ENCODE peak calls at places on chromosome 9, in five cellular contexts. One of them, this sample, is unnamed.

GRCh38 chr9:114861922-114862605 is 56.2 kb upstream of the TNFSF15 start:
- DNase-seq in MM.1S: no peak
- DNase-seq in GM23338: no peak
- DNase-seq in astrocyte: peak; percentile 20
- DNase-seq in spleen: no peak
- DNase-seq in this sample: no peak

GRCh38 chr9:426976-427375 is 212.3 kb downstream of the DOCK8 start:
- DNase-seq in MM.1S: no peak
- DNase-seq in astrocyte: no peak
- DNase-seq in spleen: no peak
- DNase-seq in GM23338: peak; percentile 47
- DNase-seq in this sample: no peak

GRCh38 chr9:3435732-3436131 is 90.1 kb downstream of the RFX3 start:
- DNase-seq in astrocyte: no peak
- DNase-seq in MM.1S: no peak
- DNase-seq in spleen: no peak
- DNase-seq in GM23338: no peak
- DNase-seq in this sample: no peak

GRCh38 chr9:129552064-129552463 is 68.8 kb downstream of the C9orf50 start:
- DNase-seq in astrocyte: no peak
- DNase-seq in MM.1S: no peak
- DNase-seq in spleen: no peak
- DNase-seq in GM23338: no peak
- DNase-seq in this sample: no peak

GRCh38 chr9:131441441-131441840 is 47.6 kb downstream of the PRRC2B start:
- DNase-seq in spleen: peak; percentile 73
- DNase-seq in MM.1S: no peak
- DNase-seq in astrocyte: no peak
- DNase-seq in GM23338: no peak
- DNase-seq in this sample: no peak

GRCh38 chr9:520315-520714 is 305.6 kb downstream of the DOCK8 start:
- DNase-seq in spleen: no peak
- DNase-seq in MM.1S: no peak
- DNase-seq in astrocyte: no peak
- DNase-seq in GM23338: no peak
- DNase-seq in this sample: no peak

GRCh38 chr9:127178646-127179632 is 56.5 kb upstream of the ANGPTL2 start:
- DNase-seq in MM.1S: no peak
- DNase-seq in GM23338: peak; percentile 40
- DNase-seq in astrocyte: no peak
- DNase-seq in spleen: peak; percentile 81
- DNase-seq in this sample: peak; percentile 72

GRCh38 chr9:135939351-135940265 is 21.6 kb downstream of the UBAC1 start:
- DNase-seq in astrocyte: no peak
- DNase-seq in spleen: no peak
- DNase-seq in MM.1S: no peak
- DNase-seq in GM23338: no peak
- DNase-seq in this sample: no peak

GRCh38 chr9:88802533-88802932 is 188.7 kb upstream of the S1PR3 start:
- DNase-seq in astrocyte: no peak
- DNase-seq in GM23338: no peak
- DNase-seq in MM.1S: no peak
- DNase-seq in spleen: no peak
- DNase-seq in this sample: no peak

GRCh38 chr9:125896964-125897363 is 149.8 kb downstream of the PBX3 start:
- DNase-seq in GM23338: no peak
- DNase-seq in MM.1S: no peak
- DNase-seq in spleen: no peak
- DNase-seq in astrocyte: no peak
- DNase-seq in this sample: no peak

GRCh38 chr9:15220658-15221310 is 86.2 kb downstream of the TTC39B start:
- DNase-seq in astrocyte: peak; percentile 61
- DNase-seq in spleen: no peak
- DNase-seq in GM23338: no peak
- DNase-seq in MM.1S: no peak
- DNase-seq in this sample: no peak

GRCh38 chr9:89311346-89312153 is 555 bp downstream of the CKS2 start:
- DNase-seq in MM.1S: no peak
- DNase-seq in GM23338: no peak
- DNase-seq in astrocyte: no peak
- DNase-seq in spleen: no peak
- DNase-seq in this sample: peak; percentile 84

GRCh38 chr9:137815256-137816255 is 62.0 kb upstream of the CACNA1B start:
- DNase-seq in MM.1S: no peak
- DNase-seq in astrocyte: no peak
- DNase-seq in spleen: no peak
- DNase-seq in GM23338: no peak
- DNase-seq in this sample: peak; percentile 42
- H3K36me3 ChIP-seq in MM.1S: no peaks in the 10 kb centered on the region
- H3K36me3 ChIP-seq in astrocyte: peaks cover 16% of the 10 kb centered on the region
- H3K36me3 ChIP-seq in spleen: peaks cover 6% of the 10 kb centered on the region
- H3K36me3 ChIP-seq in GM23338: peaks cover 17% of the 10 kb centered on the region
- H3K36me3 ChIP-seq in this sample: peaks cover 46% of the 10 kb centered on the region

GRCh38 chr9:98254236-98255063 is 999 bp downstream of the TBC1D2 start:
- DNase-seq in GM23338: no peak
- DNase-seq in spleen: no peak
- DNase-seq in astrocyte: no peak
- DNase-seq in MM.1S: no peak
- DNase-seq in this sample: no peak

GRCh38 chr9:98251554-98251953 is 3.9 kb downstream of the TBC1D2 start:
- DNase-seq in spleen: no peak
- DNase-seq in MM.1S: no peak
- DNase-seq in GM23338: no peak
- DNase-seq in astrocyte: peak; percentile 74
- DNase-seq in this sample: no peak

GRCh38 chr9:98255064-98255577 is 328 bp downstream of the TBC1D2 start:
- DNase-seq in MM.1S: no peak
- DNase-seq in astrocyte: peak; percentile 51
- DNase-seq in GM23338: peak; percentile 87
- DNase-seq in spleen: no peak
- DNase-seq in this sample: no peak

GRCh38 chr9:98255578-98256296 is at the start of gene TBC1D2:
- DNase-seq in spleen: peak; percentile 99
- DNase-seq in MM.1S: peak; percentile 95
- DNase-seq in astrocyte: peak; percentile 79
- DNase-seq in GM23338: peak; percentile 94
- DNase-seq in this sample: peak; percentile 99

DNA sequence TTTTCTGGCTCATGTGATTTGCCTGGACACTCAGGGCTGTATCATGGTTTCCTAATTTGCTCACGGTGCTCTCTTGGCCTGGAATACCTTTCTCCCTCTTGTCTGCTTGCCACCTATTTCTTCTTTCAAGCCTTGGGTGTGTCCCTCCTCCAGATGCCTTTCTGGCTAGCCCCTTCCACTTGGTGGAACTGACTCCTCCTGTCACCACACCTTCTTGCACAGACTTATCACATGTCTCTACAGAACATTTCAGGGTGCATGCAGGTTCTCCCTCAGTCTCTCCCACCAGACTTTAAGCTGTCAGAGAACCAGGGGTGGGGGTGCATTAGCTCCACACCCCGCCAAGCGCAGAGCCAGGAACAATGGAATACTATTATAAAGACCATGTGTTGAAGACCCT is 1.9 kb downstream of the TBC1D2 start:
- DNase-seq in MM.1S: no peak
- DNase-seq in GM23338: no peak
- DNase-seq in spleen: no peak
- DNase-seq in astrocyte: no peak
- DNase-seq in this sample: no peak
- H3K4me3 ChIP-seq in MM.1S: no peak overlapping the region
- H3K4me3 ChIP-seq in GM23338: no peak overlapping the region
- H3K4me3 ChIP-seq in spleen: peak overlapping the region; percentile 95
- H3K4me3 ChIP-seq in astrocyte: peak overlapping the region; percentile 90
- H3K4me3 ChIP-seq in this sample: no peak overlapping the region

GRCh38 chr9:92242115-92242778 is 51.2 kb downstream of the IARS1 start:
- DNase-seq in astrocyte: peak; percentile 78
- DNase-seq in spleen: no peak
- DNase-seq in GM23338: peak; percentile 18
- DNase-seq in MM.1S: no peak
- DNase-seq in this sample: peak; percentile 25
- H3K36me3 ChIP-seq in astrocyte: peaks cover 71% of the 10 kb centered on the region
- H3K36me3 ChIP-seq in spleen: peaks cover 11% of the 10 kb centered on the region
- H3K36me3 ChIP-seq in GM23338: peaks cover 100% of the 10 kb centered on the region
- H3K36me3 ChIP-seq in MM.1S: peaks cover 29% of the 10 kb centered on the region
- H3K36me3 ChIP-seq in this sample: peaks cover 68% of the 10 kb centered on the region

GRCh38 chr9:124017929-124018730 is 6.6 kb downstream of the LHX2 start:
- DNase-seq in GM23338: peak; percentile 69
- DNase-seq in spleen: no peak
- DNase-seq in astrocyte: no peak
- DNase-seq in MM.1S: no peak
- DNase-seq in this sample: peak; percentile 93
- H3K4me3 ChIP-seq in GM23338: peak overlapping the region; percentile 68
- H3K4me3 ChIP-seq in spleen: peak overlapping the region; percentile 57
- H3K4me3 ChIP-seq in astrocyte: peak overlapping the region; percentile 32
- H3K4me3 ChIP-seq in MM.1S: no peak overlapping the region
- H3K4me3 ChIP-seq in this sample: peak overlapping the region; percentile 32

GRCh38 chr9:121318631-121319393 is 50.9 kb downstream of the GSN start:
- DNase-seq in astrocyte: no peak
- DNase-seq in spleen: peak; percentile 61
- DNase-seq in MM.1S: no peak
- DNase-seq in GM23338: peak; percentile 33
- DNase-seq in this sample: peak; percentile 55

GRCh38 chr9:121321039-121321503 is 49.0 kb downstream of the STOM start:
- DNase-seq in astrocyte: peak; percentile 73
- DNase-seq in GM23338: no peak
- DNase-seq in spleen: no peak
- DNase-seq in MM.1S: no peak
- DNase-seq in this sample: no peak

GRCh38 chr9:121317737-121318630 is 50.0 kb downstream of the GSN start:
- DNase-seq in spleen: peak; percentile 49
- DNase-seq in MM.1S: no peak
- DNase-seq in astrocyte: no peak
- DNase-seq in GM23338: no peak
- DNase-seq in this sample: no peak

GRCh38 chr9:121316852-121317373 is 49.0 kb downstream of the GSN start:
- DNase-seq in astrocyte: no peak
- DNase-seq in GM23338: no peak
- DNase-seq in MM.1S: no peak
- DNase-seq in spleen: peak; percentile 27
- DNase-seq in this sample: no peak

DNA sequence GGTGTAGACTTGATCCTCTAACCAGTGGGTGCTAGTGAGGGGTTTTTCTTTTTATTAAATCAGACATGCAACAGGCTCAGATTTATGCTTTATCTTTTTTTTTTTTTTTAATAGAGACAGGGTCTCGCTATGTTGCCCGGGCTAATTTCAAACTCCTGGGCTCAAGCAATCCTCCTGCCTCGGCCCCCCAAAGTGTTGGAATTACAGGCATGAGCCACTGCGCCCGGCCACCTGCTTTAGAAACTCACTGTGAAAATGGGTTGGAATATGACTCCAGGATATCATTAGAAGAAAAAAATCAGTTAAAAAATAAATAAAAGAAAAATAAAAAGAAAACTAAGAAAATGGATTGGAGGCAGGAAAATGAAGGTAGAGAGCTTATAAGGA is 50.7 kb downstream of the STOM start:
- DNase-seq in GM23338: no peak
- DNase-seq in astrocyte: no peak
- DNase-seq in MM.1S: no peak
- DNase-seq in spleen: no peak
- DNase-seq in this sample: no peak
- H3K36me3 ChIP-seq in GM23338: no peaks in the 10 kb centered on the region
- H3K36me3 ChIP-seq in astrocyte: peaks cover 34% of the 10 kb centered on the region
- H3K36me3 ChIP-seq in MM.1S: no peaks in the 10 kb centered on the region
- H3K36me3 ChIP-seq in spleen: no peaks in the 10 kb centered on the region
- H3K36me3 ChIP-seq in this sample: no peaks in the 10 kb centered on the region

GRCh38 chr9:121550569-121551512 is 51.2 kb upstream of the GGTA1 start:
- DNase-seq in MM.1S: peak; percentile 58
- DNase-seq in GM23338: peak; percentile 88
- DNase-seq in astrocyte: no peak
- DNase-seq in spleen: peak; percentile 94
- DNase-seq in this sample: peak; percentile 96
- H3K4me3 ChIP-seq in MM.1S: no peak overlapping the region
- H3K4me3 ChIP-seq in GM23338: peak overlapping the region; percentile 68
- H3K4me3 ChIP-seq in astrocyte: no peak overlapping the region
- H3K4me3 ChIP-seq in spleen: peak overlapping the region; percentile 53
- H3K4me3 ChIP-seq in this sample: peak overlapping the region; percentile 37

GRCh38 chr9:93473411-93473810 is 20.0 kb upstream of the FAM120AOS start:
- DNase-seq in astrocyte: no peak
- DNase-seq in spleen: no peak
- DNase-seq in MM.1S: no peak
- DNase-seq in GM23338: no peak
- DNase-seq in this sample: no peak
- H3K36me3 ChIP-seq in astrocyte: no peaks in the 10 kb centered on the region
- H3K36me3 ChIP-seq in spleen: no peaks in the 10 kb centered on the region
- H3K36me3 ChIP-seq in MM.1S: peaks cover 19% of the 10 kb centered on the region
- H3K36me3 ChIP-seq in GM23338: peaks cover 8% of the 10 kb centered on the region
- H3K36me3 ChIP-seq in this sample: peaks cover 4% of the 10 kb centered on the region

DNA sequence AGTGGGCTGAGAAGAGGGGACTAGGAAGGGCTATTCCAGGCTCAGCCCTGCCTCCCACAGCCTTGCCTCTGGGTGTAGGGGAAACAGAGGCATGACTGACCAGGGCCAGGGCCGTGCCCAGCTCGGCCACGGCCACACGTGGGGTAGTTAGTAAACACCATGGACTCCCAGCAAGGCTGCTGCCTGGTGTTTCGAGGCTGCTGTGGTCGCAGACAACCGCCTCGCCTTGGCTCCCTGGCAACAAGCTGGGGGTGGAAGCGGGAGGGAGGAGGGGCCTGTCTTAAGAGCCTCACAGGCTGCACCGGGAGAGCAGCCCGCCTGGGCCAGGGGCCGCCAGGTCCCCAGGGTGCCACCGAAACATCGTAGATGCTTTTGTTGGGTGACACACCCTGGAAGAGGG is 90.2 kb upstream of the CACNA1B start:
- DNase-seq in astrocyte: no peak
- DNase-seq in GM23338: no peak
- DNase-seq in MM.1S: no peak
- DNase-seq in spleen: no peak
- DNase-seq in this sample: peak; percentile 39
- H3K4me3 ChIP-seq in astrocyte: no peak overlapping the region
- H3K4me3 ChIP-seq in GM23338: no peak overlapping the region
- H3K4me3 ChIP-seq in MM.1S: no peak overlapping the region
- H3K4me3 ChIP-seq in spleen: no peak overlapping the region
- H3K4me3 ChIP-seq in this sample: no peak overlapping the region